ENCODE peak calls at places on chromosomes 13 and 19, in seven cellular contexts. P is lung; D is left ventricle myocardium inferior; O is tibial artery; Q is K562; E is CD4-positive, CD25-positive, alpha-beta regulatory T cell; A is cardiac muscle cell. R is an unnamed sample. For H3K36me3, the result is how much of the 10 kb centered on the place peaks cover.

GRCh38 chr13:98919566-98919965 is 58.3 kb downstream of the DOCK9 start:
- DNase-seq in P (no peak), D (no peak), O (no peak), Q (no peak), E (no peak), A (no peak), R (no peak)

GRCh38 chr13:52103386-52103785 is 25.5 kb downstream of the NEK5 start:
- DNase-seq in P (no peak), D (no peak), O (no peak), Q (no peak), E (no peak), A (no peak), R (no peak)

GRCh38 chr13:35871561-35871960 is 259.6 kb downstream of the DCLK1 start:
- DNase-seq in P (no peak), D (no peak), O (no peak), Q (no peak), E (no peak), A (no peak), R (no peak)

GRCh38 chr19:35029737-35030256 is 473 bp upstream of the SCN1B start:
- DNase-seq in P (no peak), D (no peak), O (no peak), Q (no peak), E (no peak), A (no peak), R (no peak)

GRCh38 chr13:107200491-107200890 is 632.6 kb upstream of the ARGLU1 start:
- DNase-seq in P (no peak), D (no peak), O (no peak), Q (no peak), E (no peak), A (no peak), R (no peak)

GRCh38 chr13:52345631-52346251 is 60.2 kb downstream of the THSD1 start:
- DNase-seq in P (no peak), D (no peak), O (no peak), Q (no peak), E (no peak), A (no peak), R (no peak)

GRCh38 chr19:39430675-39431593 is 4.8 kb downstream of the RPS16 start:
- DNase-seq in P (peak), D (no peak), O (peak), Q (peak), E (peak), A (peak), R (peak)

GRCh38 chr13:25874907-25875306 is 176.9 kb downstream of the SHISA2 start:
- DNase-seq in P (no peak), D (no peak), O (no peak), Q (no peak), E (peak), A (no peak), R (peak)

GRCh38 chr13:107838592-107839161 is 376.7 kb downstream of the LIG4 start:
- DNase-seq in P (no peak), D (no peak), O (no peak), Q (no peak), E (no peak), A (no peak), R (no peak)

GRCh38 chr13:47794963-47795362 is 206.1 kb downstream of the SUCLA2 start:
- DNase-seq in P (no peak), D (no peak), O (no peak), Q (peak), E (peak), A (peak), R (no peak)

GRCh38 chr13:21074601-21075302 is 13.4 kb upstream of the LATS2 start:
- DNase-seq in P (no peak), D (peak), O (no peak), Q (no peak), E (peak), A (peak), R (peak)

GRCh38 chr19:56291857-56292256 is 19.3 kb downstream of the EDDM13 start:
- DNase-seq in P (no peak), D (no peak), O (no peak), Q (no peak), E (no peak), A (no peak), R (no peak)

GRCh38 chr19:39824143-39825092 is 9.5 kb downstream of the DYRK1B start:
- DNase-seq in P (peak), D (peak), O (peak), Q (no peak), E (peak), A (peak), R (peak)

GRCh38 chr19:50669319-50670101 is 20.3 kb downstream of the C19orf81 start:
- DNase-seq in P (no peak), D (no peak), O (no peak), Q (peak), E (peak), A (peak), R (peak)

GRCh38 chr13:30610311-30610710 is 7.4 kb upstream of the USPL1 start:
- DNase-seq in P (no peak), D (no peak), O (no peak), Q (no peak), E (no peak), A (no peak), R (no peak)

GRCh38 chr19:15372470-15372869 is 7.1 kb downstream of the AKAP8 start:
- DNase-seq in P (no peak), D (no peak), O (no peak), Q (no peak), E (no peak), A (no peak), R (no peak)

GRCh38 chr13:108342369-108343289 is 73.1 kb downstream of the TNFSF13B start:
- DNase-seq in P (no peak), D (no peak), O (no peak), Q (peak), E (peak), A (peak), R (peak)

GRCh38 chr13:59674616-59675015 is 489.1 kb downstream of the DIAPH3 start:
- DNase-seq in P (no peak), D (no peak), O (no peak), Q (no peak), E (no peak), A (no peak), R (no peak)

GRCh38 chr19:13717194-13717643 is 47.1 kb upstream of the MRI1 start:
- DNase-seq in P (no peak), D (no peak), O (no peak), Q (peak), E (no peak), A (no peak), R (no peak)

GRCh38 chr19:45581576-45581975 is 3.0 kb downstream of the OPA3 start:
- DNase-seq in P (no peak), D (no peak), O (no peak), Q (no peak), E (no peak), A (no peak), R (no peak)

GRCh38 chr19:5096536-5096935 is 127.6 kb downstream of the KDM4B start:
- DNase-seq in P (no peak), D (no peak), O (no peak), Q (no peak), E (no peak), A (no peak), R (no peak)

GRCh38 chr19:29121684-29122083 is 91.3 kb downstream of the UQCRFS1 start:
- DNase-seq in P (no peak), D (no peak), O (peak), Q (peak), E (no peak), A (peak), R (no peak)

GRCh38 chr13:24627090-24627714 is 53.0 kb upstream of the ATP12A start:
- DNase-seq in P (no peak), D (no peak), O (no peak), Q (peak), E (no peak), A (peak), R (no peak)

DNA sequence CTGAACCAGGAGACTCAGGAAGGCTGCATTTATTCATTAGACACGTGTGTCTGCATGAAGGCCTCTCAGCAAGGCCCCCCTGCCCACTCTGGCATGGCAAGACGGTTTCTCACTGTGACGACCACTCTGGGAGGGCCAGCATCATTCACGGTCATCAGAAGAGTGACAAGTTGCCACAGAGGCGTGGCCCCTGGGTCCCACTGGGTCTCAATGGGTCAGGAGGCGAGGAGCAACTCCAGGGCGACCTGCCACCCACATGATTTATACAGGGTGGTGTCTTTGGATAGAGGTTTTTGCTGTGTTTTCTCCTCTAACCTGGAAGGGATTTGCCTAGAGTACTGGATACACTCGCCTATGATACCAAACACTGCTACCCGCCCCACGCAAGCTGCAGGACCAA is 60.7 kb downstream of the KLF2 start:
- DNase-seq in P (no peak), D (peak), O (no peak), Q (no peak), E (no peak), A (no peak), R (no peak)
- H3K36me3 ChIP-seq in P (under half), D (half or more), O (under half), Q (half or more), E (under half), A (under half), R (under half)

GRCh38 chr19:3664879-3665642 is 35.2 kb downstream of the PIP5K1C start:
- DNase-seq in P (no peak), D (no peak), O (no peak), Q (no peak), E (no peak), A (no peak), R (no peak)

GRCh38 chr19:3667037-3667638 is 33.1 kb downstream of the PIP5K1C start:
- DNase-seq in P (no peak), D (no peak), O (no peak), Q (no peak), E (no peak), A (no peak), R (no peak)

GRCh38 chr19:3667766-3668165 is 32.5 kb downstream of the PIP5K1C start:
- DNase-seq in P (no peak), D (no peak), O (no peak), Q (no peak), E (no peak), A (no peak), R (peak)

GRCh38 chr19:3663838-3664237 is 36.4 kb downstream of the PIP5K1C start:
- DNase-seq in P (no peak), D (no peak), O (no peak), Q (no peak), E (no peak), A (no peak), R (no peak)

DNA sequence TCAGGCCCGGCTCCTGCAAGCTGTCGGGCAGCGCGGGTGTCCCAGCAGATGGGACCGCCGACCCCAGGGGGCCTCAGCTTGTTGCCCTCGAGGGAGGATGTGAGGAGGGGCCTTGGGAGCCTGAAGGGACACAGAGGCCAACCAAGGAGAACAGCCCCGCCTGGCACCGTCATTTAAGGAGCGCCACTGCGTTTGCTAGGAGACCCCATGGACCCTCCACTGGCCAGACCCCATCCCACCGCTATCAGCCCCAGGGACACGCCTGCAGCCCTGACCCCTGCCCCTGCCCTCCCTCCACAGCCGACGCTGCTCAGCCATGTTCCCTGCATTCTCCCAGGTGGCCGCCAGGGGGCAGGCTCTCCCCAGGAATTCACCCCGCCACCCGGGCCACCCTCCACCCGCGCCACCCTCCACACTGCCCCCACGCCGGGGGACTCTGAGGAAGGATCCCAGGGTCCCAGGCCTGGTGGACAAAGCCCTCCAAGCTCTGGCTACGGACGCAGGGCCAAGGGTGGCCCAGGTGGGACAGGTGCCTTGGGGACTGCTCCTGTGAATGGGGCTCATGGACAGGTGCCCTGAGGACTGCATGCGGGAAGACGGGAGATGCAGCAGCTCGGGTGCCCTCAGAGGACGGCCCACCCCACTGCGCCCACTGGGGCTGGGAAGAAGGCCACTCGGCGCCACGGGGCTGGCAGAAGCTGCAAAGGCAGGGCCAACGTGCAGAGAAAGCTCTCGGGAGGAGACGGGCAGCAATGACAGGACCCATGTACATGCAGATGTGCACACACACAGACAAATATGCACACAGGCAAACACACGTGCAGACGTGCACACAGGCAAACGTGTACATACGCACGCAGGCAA is 34.4 kb downstream of the PIP5K1C start:
- DNase-seq in P (peak), D (peak), O (peak), Q (peak), E (peak), A (peak), R (peak)
- H3K27ac ChIP-seq in P (no peak), D (no peak), O (no peak), Q (no peak), E (no peak), A (no peak), R (no peak)

GRCh38 chr19:16571283-16571682 is 932 bp downstream of the SLC35E1 start:
- DNase-seq in P (no peak), D (no peak), O (no peak), Q (no peak), E (no peak), A (peak), R (no peak)
- H3K36me3 ChIP-seq in P (under half), D (under half), O (under half), Q (half or more), E (under half), A (under half), R (under half)

DNA sequence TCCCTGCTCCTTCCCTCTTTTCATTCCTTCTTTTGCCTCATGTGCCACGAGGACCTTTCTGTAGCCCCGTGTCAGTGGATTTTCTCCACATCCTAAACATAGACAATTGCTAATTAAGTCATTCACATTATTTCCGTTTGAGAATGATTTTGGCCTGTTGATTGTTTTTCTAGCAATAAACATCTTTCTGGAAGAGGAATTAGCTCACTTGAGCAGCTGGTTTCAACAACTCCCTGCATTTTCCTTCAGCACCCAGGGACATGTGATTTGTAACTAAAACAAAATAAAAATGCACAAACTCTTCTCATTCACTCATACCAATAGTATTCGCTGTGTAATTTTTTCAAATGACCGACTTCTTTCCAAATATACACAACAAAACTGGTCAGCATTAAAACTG is 40.6 kb downstream of the RAP2A start:
- DNase-seq in P (no peak), D (no peak), O (no peak), Q (no peak), E (no peak), A (no peak), R (no peak)
- H3K27ac ChIP-seq in P (no peak), D (peak), O (no peak), Q (no peak), E (no peak), A (no peak), R (no peak)

GRCh38 chr19:11513946-11514345 is 8.3 kb upstream of the ZNF653 start:
- DNase-seq in P (no peak), D (no peak), O (no peak), Q (no peak), E (no peak), A (no peak), R (no peak)

DNA sequence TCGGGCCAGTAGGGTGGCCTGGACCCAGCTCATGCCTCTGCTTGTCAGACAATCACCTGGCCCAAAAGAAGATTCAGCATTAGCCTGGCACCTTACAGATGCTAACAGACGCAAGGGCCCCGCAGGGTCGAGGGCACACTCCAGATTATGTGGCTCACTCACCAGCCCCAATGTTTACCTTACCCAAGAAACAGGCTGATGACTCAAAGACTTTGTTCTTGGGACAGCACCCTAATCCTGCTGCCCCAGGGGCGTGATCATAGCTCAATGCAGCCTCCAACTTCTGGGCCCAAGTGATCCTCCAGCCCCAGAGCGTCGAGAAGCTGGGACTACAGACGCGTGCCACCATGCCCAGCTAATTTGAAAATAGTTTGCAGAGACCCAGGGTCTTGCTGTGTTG is 9.8 kb downstream of the ECSIT start:
- DNase-seq in P (no peak), D (no peak), O (no peak), Q (no peak), E (no peak), A (no peak), R (no peak)
- H3K36me3 ChIP-seq in P (under half), D (half or more), O (under half), Q (under half), E (under half), A (under half), R (under half)

GRCh38 chr13:112818698-112819045 is 128.8 kb downstream of the ATP11A start:
- DNase-seq in P (no peak), D (no peak), O (no peak), Q (no peak), E (no peak), A (no peak), R (no peak)
- H3K27ac ChIP-seq in P (no peak), D (no peak), O (no peak), Q (no peak), E (no peak), A (peak), R (no peak)

GRCh38 chr19:32359581-32359980 is 14.2 kb downstream of the ZNF507 start:
- DNase-seq in P (no peak), D (no peak), O (no peak), Q (no peak), E (no peak), A (no peak), R (no peak)

GRCh38 chr19:32357720-32358119 is 12.3 kb downstream of the ZNF507 start:
- DNase-seq in P (no peak), D (no peak), O (no peak), Q (no peak), E (no peak), A (peak), R (no peak)

GRCh38 chr19:32361574-32362317 is 16.3 kb downstream of the ZNF507 start:
- DNase-seq in P (no peak), D (no peak), O (no peak), Q (no peak), E (no peak), A (no peak), R (no peak)

GRCh38 chr19:32355309-32355708 is 9.9 kb downstream of the ZNF507 start:
- DNase-seq in P (no peak), D (no peak), O (no peak), Q (no peak), E (no peak), A (no peak), R (no peak)

DNA sequence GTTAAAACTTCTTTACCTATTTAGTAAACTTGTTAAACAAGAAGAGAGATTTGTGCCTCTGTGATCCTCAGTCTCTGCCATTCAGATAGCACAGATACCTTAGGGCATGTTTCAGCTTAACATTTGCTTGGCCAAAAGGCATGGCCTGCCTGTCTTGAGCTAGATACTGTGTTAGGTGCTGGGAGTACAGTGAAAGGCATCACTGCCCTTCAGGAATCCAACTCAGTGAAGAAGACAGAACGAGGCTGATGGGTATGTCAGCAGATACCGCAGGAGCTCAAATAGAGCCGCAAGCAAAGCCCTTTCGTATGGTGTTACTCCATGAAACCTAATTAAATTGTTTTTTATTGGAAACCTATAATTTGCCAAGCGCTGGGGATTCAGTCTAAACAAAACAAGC is 12.9 kb downstream of the ZNF507 start:
- DNase-seq in P (no peak), D (no peak), O (no peak), Q (no peak), E (no peak), A (no peak), R (no peak)
- H3K36me3 ChIP-seq in P (under half), D (half or more), O (half or more), Q (half or more), E (half or more), A (half or more), R (half or more)

GRCh38 chr19:47330466-47330869 is 1.5 kb upstream of the C5AR2 start:
- DNase-seq in P (no peak), D (no peak), O (no peak), Q (no peak), E (peak), A (peak), R (no peak)
- H3K27ac ChIP-seq in P (peak), D (peak), O (no peak), Q (peak), E (no peak), A (no peak), R (no peak)